ENCODE peak calls at places on chromosomes 12 and 14, in seven cellular contexts. P, C, W, V, Q, Y and A are unnamed samples.

GRCh38 chr12:47863985-47864384 is 40.8 kb downstream of the VDR start:
- DNase-seq in P (no peak), Q (no peak), V (no peak), W (no peak), Y (no peak), C (no peak), A (no peak)

GRCh38 chr12:132115500-132115899 is 28.6 kb downstream of the DDX51 start:
- DNase-seq in W (no peak), Y (no peak), V (no peak), C (no peak), Q (no peak), P (no peak), A (no peak)

GRCh38 chr12:125922328-125922727 is 857.1 kb downstream of the AACS start:
- DNase-seq in C (no peak), Y (no peak), P (no peak), V (no peak), Q (no peak), W (no peak), A (no peak)

GRCh38 chr14:36503771-36504741 is 16.0 kb downstream of the NKX2-1 start:
- DNase-seq in C (no peak), Y (peak; percentile 36), Q (no peak), P (no peak), V (no peak), W (peak; percentile 79), A (no peak)

GRCh38 chr12:33251548-33251947 is 188.1 kb downstream of the SYT10 start:
- DNase-seq in P (no peak), Q (no peak), V (no peak), W (no peak), C (no peak), Y (no peak), A (no peak)

GRCh38 chr12:117052386-117053049 is 46.7 kb downstream of the TESC start:
- DNase-seq in Q (no peak), W (peak; percentile 73), V (no peak), P (no peak), C (no peak), Y (no peak), A (no peak)

GRCh38 chr12:82474798-82475184 is 116.5 kb downstream of the METTL25 start:
- DNase-seq in C (no peak), W (no peak), P (no peak), V (no peak), Q (no peak), Y (no peak), A (no peak)

GRCh38 chr12:119072463-119072862 is 91.1 kb downstream of the SRRM4 start:
- DNase-seq in Q (no peak), V (no peak), P (no peak), C (no peak), Y (no peak), W (no peak), A (no peak)

GRCh38 chr14:97380539-97380941 is 583.4 kb downstream of the VRK1 start:
- DNase-seq in C (no peak), Q (peak; percentile 34), V (no peak), Y (no peak), P (no peak), W (no peak), A (no peak)

GRCh38 chr12:105911966-105912365 is 226.8 kb downstream of the NUAK1 start:
- DNase-seq in V (no peak), W (no peak), C (no peak), Q (no peak), P (no peak), Y (no peak), A (no peak)

GRCh38 chr14:67729072-67729561 is 27.4 kb downstream of the RDH12 start:
- DNase-seq in P (no peak), W (peak; percentile 71), Q (no peak), C (peak; percentile 98), V (no peak), Y (no peak), A (no peak)

DNA sequence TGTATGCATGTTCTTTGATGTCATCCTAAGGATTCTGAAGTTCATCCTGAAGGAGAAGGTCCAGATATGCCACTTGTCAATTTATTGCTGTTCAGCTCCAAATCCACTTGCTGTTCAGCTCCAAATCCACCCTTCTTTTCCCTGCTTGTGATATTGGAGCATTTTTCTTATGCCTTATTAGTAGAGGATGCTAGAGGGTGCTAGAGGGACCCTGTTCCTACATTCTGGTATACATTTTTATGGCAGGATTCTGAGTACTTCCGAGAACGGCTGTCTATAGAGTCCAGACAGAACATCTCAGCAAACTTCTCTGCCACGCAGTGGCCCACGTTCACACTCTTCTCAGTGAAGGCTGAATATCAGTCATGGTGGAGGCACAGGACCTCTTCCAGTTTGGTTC is 406.7 kb downstream of the NOVA1 start:
- DNase-seq in V (no peak), W (no peak), C (no peak), Y (no peak), Q (no peak), P (no peak), A (no peak)
- TF ChIP-seq CTCF in V (no peak), W (peak; percentile 23), C (no peak), Y (no peak), Q (no peak), P (no peak), A (no peak)

GRCh38 chr14:101557811-101558738 is 3.2 kb upstream of the DIO3 start:
- DNase-seq in Y (no peak), C (no peak), P (no peak), W (peak; percentile 42), V (no peak), Q (no peak), A (no peak)
- TF ChIP-seq CTCF in Y (no peak), C (no peak), P (no peak), W (peak; percentile 28), V (no peak), Q (no peak), A (no peak)

GRCh38 chr14:45838597-45838996 is 585.6 kb upstream of the MIS18BP1 start:
- DNase-seq in Q (no peak), Y (no peak), W (peak; percentile 1), C (no peak), P (no peak), V (no peak), A (no peak)
- TF ChIP-seq CTCF in Q (no peak), Y (no peak), W (peak; percentile 43), C (peak; percentile 67), P (no peak), V (no peak), A (no peak)

GRCh38 chr12:53048033-53048779 is 1.7 kb upstream of the TNS2 start:
- DNase-seq in P (no peak), W (peak; percentile 49), V (peak; percentile 80), C (peak; percentile 94), Q (no peak), Y (no peak), A (no peak)
- TF ChIP-seq CTCF in P (no peak), W (peak; percentile 21), V (peak; percentile 31), C (peak; percentile 49), Q (no peak), Y (no peak), A (peak; percentile 22)

DNA sequence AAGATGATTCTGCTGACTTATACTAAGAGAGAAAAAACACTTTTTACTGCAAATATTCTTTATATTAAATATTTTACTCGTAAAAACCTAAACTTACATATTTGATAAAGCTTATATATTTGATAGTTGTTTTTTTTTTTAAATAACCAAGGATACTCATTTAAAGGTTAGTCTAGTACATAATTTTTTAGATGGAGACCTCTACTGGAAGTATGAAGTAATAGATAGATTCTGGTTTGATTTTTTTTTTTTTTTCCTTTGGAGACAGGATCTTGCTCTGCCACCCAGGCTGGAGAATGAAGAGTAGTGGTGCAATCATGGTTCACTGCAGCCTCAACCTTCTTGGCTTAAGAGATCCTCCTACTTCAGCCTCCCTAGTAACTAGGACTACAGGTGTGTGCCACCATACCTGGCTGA is 16.4 kb downstream of the ARID2 start:
- DNase-seq in P (no peak), Y (no peak), W (no peak), V (no peak), C (no peak), Q (no peak), A (no peak)
- TF ChIP-seq CTCF in P (no peak), Y (peak; percentile 53), W (peak; percentile 21), V (peak; percentile 52), C (peak; percentile 45), Q (peak; percentile 57), A (peak; percentile 3)

GRCh38 chr12:15152456-15152855 is 68.8 kb downstream of the RERG start:
- DNase-seq in Q (no peak), P (no peak), Y (no peak), C (no peak), W (no peak), V (no peak), A (no peak)
- TF ChIP-seq CTCF in Q (no peak), P (no peak), Y (peak; percentile 43), C (no peak), W (peak; percentile 17), V (peak; percentile 31), A (no peak)

GRCh38 chr12:76942276-76942675 is 63.5 kb upstream of the CSRP2 start:
- DNase-seq in W (no peak), C (no peak), Y (no peak), P (no peak), V (no peak), Q (no peak), A (no peak)
- TF ChIP-seq CTCF in W (no peak), C (no peak), Y (no peak), P (no peak), V (no peak), Q (no peak), A (no peak)

GRCh38 chr14:55026793-55027560 is at the start of the genes SOCS4 and WDHD1:
- DNase-seq in C (peak; percentile 95), W (peak; percentile 95), Q (peak; percentile 93), V (peak; percentile 95), P (peak; percentile 84), Y (peak; percentile 95), A (peak; percentile 56)
- TF ChIP-seq CTCF in C (no peak), W (peak; percentile 24), Q (no peak), V (peak; percentile 42), P (no peak), Y (peak; percentile 39), A (peak; percentile 18)

DNA sequence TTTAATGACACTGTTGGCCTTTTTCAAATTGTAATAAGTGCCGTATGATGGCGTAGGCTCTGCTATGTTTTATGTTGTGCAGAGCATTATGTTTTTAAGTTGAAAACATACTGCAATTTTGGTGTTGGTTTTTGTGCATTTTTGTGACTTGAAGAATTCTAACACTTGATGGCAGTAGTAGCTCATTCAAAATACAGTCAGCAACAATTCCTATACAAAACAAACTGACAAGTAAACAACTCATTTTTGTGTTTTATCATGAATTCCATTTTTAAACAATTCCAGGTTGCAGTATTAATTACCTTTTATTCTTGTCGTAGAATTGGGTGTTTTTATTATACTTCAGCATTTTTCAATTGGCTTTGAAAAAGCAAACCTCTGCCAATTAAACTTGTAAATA is 4.0 kb upstream of the CCER1 start:
- DNase-seq in Y (no peak), V (no peak), P (no peak), Q (no peak), W (no peak), C (no peak), A (no peak)
- TF ChIP-seq CTCF in Y (no peak), V (peak; percentile 29), P (no peak), Q (no peak), W (no peak), C (no peak), A (peak; percentile 33)

GRCh38 chr14:94355191-94355794 is 32.2 kb upstream of the SERPINA6 start:
- DNase-seq in P (no peak), Y (peak; percentile 73), Q (no peak), C (peak; percentile 56), W (peak; percentile 69), V (peak; percentile 12), A (no peak)
- TF ChIP-seq CTCF in P (no peak), Y (peak; percentile 47), Q (no peak), C (peak; percentile 52), W (peak; percentile 61), V (peak; percentile 30), A (no peak)